ENCODE peak calls at places on chromosomes 6 and 20, in six cellular contexts. N is psoas muscle; O is stimulated activated CD8-positive, alpha-beta memory T cell treated with anti-CD3 and anti-CD28 coated beads, Interleukin-2, amount 100 ng/mL, for 1 hour; I is activated naive CD4-positive, alpha-beta T cell; S is esophagus squamous epithelium; V is GM23248. J is an unnamed sample.

GRCh38 chr6:130765181-130765727 is 62.0 kb upstream of the SMLR1 start:
- DNase-seq in V (no peak), S (no peak), O (no peak), I (no peak), N (no peak), J (no peak)

GRCh38 chr20:48841861-48842529 is 14.2 kb upstream of the PREX1 start:
- DNase-seq in S (no peak), N (no peak), I (no peak), O (no peak), V (peak), J (peak)

GRCh38 chr6:87407531-87407895 is 259 bp upstream of the CFAP206 start:
- DNase-seq in O (no peak), I (no peak), S (no peak), N (no peak), V (peak), J (no peak)

GRCh38 chr6:37137881-37138568 is 31.9 kb upstream of the PIM1 start:
- DNase-seq in N (no peak), O (no peak), V (peak), S (no peak), I (no peak), J (no peak)

GRCh38 chr6:120869397-120869796 is 464.9 kb downstream of the TBC1D32 start:
- DNase-seq in O (no peak), I (no peak), N (no peak), S (no peak), V (peak), J (no peak)

GRCh38 chr20:45419188-45420091 is 3.5 kb downstream of the PIGT start:
- DNase-seq in N (peak), S (no peak), O (no peak), I (no peak), V (peak), J (peak)

GRCh38 chr6:29733057-29733456 is 9.8 kb downstream of the HLA-F start:
- DNase-seq in N (no peak), V (no peak), I (no peak), S (no peak), O (no peak), J (no peak)

GRCh38 chr6:16043171-16044142 is 85.4 kb upstream of the MYLIP start:
- DNase-seq in S (no peak), I (no peak), N (no peak), O (no peak), V (no peak), J (no peak)

GRCh38 chr6:37704066-37704465 is 6.4 kb upstream of the MDGA1 start:
- DNase-seq in O (no peak), V (no peak), N (no peak), I (no peak), S (no peak), J (no peak)

GRCh38 chr6:42507901-42508300 is 55.9 kb upstream of the UBR2 start:
- DNase-seq in S (no peak), V (peak), I (no peak), O (no peak), N (no peak), J (no peak)

GRCh38 chr20:62815066-62815991 is 1.5 kb upstream of the COL9A3 start:
- DNase-seq in O (no peak), I (no peak), N (no peak), V (peak), S (no peak), J (no peak)

GRCh38 chr6:26249709-26249958 is 115.4 kb upstream of the BTN3A2 start:
- DNase-seq in N (no peak), S (no peak), I (no peak), O (no peak), V (no peak), J (no peak)

GRCh38 chr20:4978050-4978918 is 23.0 kb downstream of the SLC23A2 start:
- DNase-seq in S (no peak), N (no peak), V (no peak), O (no peak), I (no peak), J (no peak)

GRCh38 chr6:36109092-36109491 is 21.2 kb upstream of the MAPK13 start:
- DNase-seq in V (no peak), O (no peak), S (no peak), N (no peak), I (no peak), J (no peak)

GRCh38 chr20:49794336-49795124 is 18.1 kb upstream of the SLC9A8 start:
- DNase-seq in O (no peak), I (no peak), S (no peak), N (no peak), V (peak), J (no peak)

GRCh38 chr6:139369568-139370046 is 4.8 kb downstream of the CITED2 start:
- DNase-seq in I (no peak), S (no peak), N (no peak), V (peak), O (no peak), J (no peak)

GRCh38 chr6:89250239-89250638 is 33.1 kb upstream of the GABRR1 start:
- DNase-seq in O (no peak), V (no peak), S (no peak), I (no peak), N (no peak), J (no peak)

GRCh38 chr6:20946037-20946436 is 411.8 kb downstream of the CDKAL1 start:
- DNase-seq in I (no peak), V (peak), O (no peak), N (no peak), S (no peak), J (no peak)

GRCh38 chr6:41464481-41464880 is 81.7 kb upstream of the FOXP4 start:
- DNase-seq in O (no peak), V (peak), I (no peak), S (no peak), N (no peak), J (no peak)

GRCh38 chr6:90098025-90098474 is 198.6 kb downstream of the BACH2 start:
- DNase-seq in S (no peak), I (no peak), N (peak), V (peak), O (no peak), J (peak)

GRCh38 chr6:15073344-15073789 is 172.5 kb upstream of the JARID2 start:
- DNase-seq in N (no peak), V (peak), S (no peak), O (no peak), I (no peak), J (peak)

GRCh38 chr6:29850011-29850553 is 22.5 kb downstream of the HLA-G start:
- DNase-seq in S (no peak), V (peak), O (no peak), N (peak), I (no peak), J (no peak)

GRCh38 chr20:23048283-23049200 is 930 bp downstream of the THBD start:
- DNase-seq in V (peak), I (no peak), N (peak), S (no peak), O (no peak), J (no peak)

GRCh38 chr6:3585320-3585935 is 128.6 kb upstream of the SLC22A23 start:
- DNase-seq in N (no peak), S (no peak), O (no peak), V (peak), I (no peak), J (peak)

GRCh38 chr20:62134735-62135231 is 8.4 kb downstream of the PSMA7 start:
- DNase-seq in O (no peak), V (peak), I (no peak), S (no peak), N (peak), J (no peak)

GRCh38 chr6:37868447-37868825 is 48.9 kb downstream of the ZFAND3 start:
- DNase-seq in V (peak), I (no peak), O (no peak), S (no peak), N (no peak), J (peak)

GRCh38 chr20:57664476-57664875 is 44.2 kb upstream of the ZBP1 start:
- DNase-seq in I (no peak), O (no peak), S (no peak), V (no peak), N (no peak), J (no peak)

GRCh38 chr6:340991-341827 is 48.9 kb downstream of the DUSP22 start:
- DNase-seq in S (no peak), O (no peak), V (no peak), N (no peak), I (no peak), J (no peak)

GRCh38 chr6:45513331-45513730 is 135.6 kb upstream of the SUPT3H start:
- DNase-seq in S (no peak), I (no peak), O (no peak), V (no peak), N (no peak), J (no peak)

GRCh38 chr6:124961784-124962611 is at the start of gene RNF217:
- DNase-seq in I (no peak), V (peak), N (peak), S (no peak), O (no peak), J (no peak)

GRCh38 chr6:39166189-39166917 is 51.4 kb upstream of the SAYSD1 start:
- DNase-seq in I (peak), O (peak), N (peak), S (no peak), V (peak), J (no peak)

GRCh38 chr6:63643862-63644261 is 8.3 kb downstream of the PHF3 start:
- DNase-seq in V (peak), I (no peak), O (no peak), S (no peak), N (no peak), J (no peak)

GRCh38 chr6:11315743-11316437 is 83.4 kb upstream of the NEDD9 start:
- DNase-seq in O (no peak), N (no peak), V (peak), I (no peak), S (no peak), J (peak)

GRCh38 chr6:137677714-137678113 is 183.5 kb upstream of the OLIG3 start:
- DNase-seq in V (no peak), N (peak), S (no peak), I (no peak), O (no peak), J (no peak)

GRCh38 chr20:48398506-48399449 is 429.0 kb downstream of the PREX1 start:
- DNase-seq in I (no peak), N (no peak), V (no peak), O (no peak), S (no peak), J (no peak)

J was measured in kidney epithelial cell.